ENCODE peak calls at places on chromosomes 13 and 19, in eight cellular contexts. Q, P, W, E, K, M, Z and F are unnamed samples.
A peak's percentile ranks its signal among the peaks of the same experiment; 100 is the strongest.

GRCh38 chr13:24178847-24179845 is 18.6 kb downstream of the SPATA13 start:
- DNase-seq in K (no peak), E (no peak), W (no peak), Z (no peak), Q (no peak), M (no peak), P (no peak), F (no peak)

GRCh38 chr13:97495678-97496077 is 61.7 kb downstream of the RAP2A start:
- DNase-seq in K (no peak), E (no peak), M (no peak), W (no peak), P (no peak), Q (no peak), Z (no peak), F (no peak)

GRCh38 chr19:49151339-49152217 is 3.6 kb downstream of the HRC start:
- DNase-seq in Q (peak; percentile 87), W (peak; percentile 99), P (peak; percentile 79), K (peak; percentile 79), M (peak; percentile 96), E (no peak), Z (peak; percentile 98), F (no peak)

GRCh38 chr19:52007436-52007804 is 591 bp downstream of the ZNF615 start:
- DNase-seq in W (no peak), M (no peak), P (peak; percentile 38), Z (no peak), E (no peak), K (peak; percentile 23), Q (no peak), F (no peak)

GRCh38 chr19:10812902-10813404 is 23.1 kb downstream of the TMED1 start:
- DNase-seq in W (no peak), P (no peak), M (no peak), E (no peak), K (no peak), Q (no peak), Z (no peak), F (no peak)

GRCh38 chr13:35723061-35723461 is 246.6 kb upstream of the MAB21L1 start:
- DNase-seq in Z (no peak), P (no peak), M (no peak), E (peak; percentile 23), K (no peak), W (no peak), Q (no peak), F (no peak)

GRCh38 chr13:41179593-41180250 is 14.6 kb downstream of the KBTBD7 start:
- DNase-seq in K (no peak), W (no peak), E (no peak), M (no peak), Q (no peak), Z (no peak), P (no peak), F (no peak)

GRCh38 chr19:15640294-15640903 is at the start of gene CYP4F3:
- DNase-seq in Z (peak; percentile 79), Q (no peak), P (peak; percentile 24), M (peak; percentile 83), K (no peak), W (peak; percentile 98), E (peak; percentile 62), F (no peak)

GRCh38 chr19:54307389-54307788 is 5.6 kb downstream of the LILRA5 start:
- DNase-seq in Q (no peak), E (no peak), Z (peak; percentile 35), W (no peak), K (no peak), M (no peak), P (no peak), F (no peak)

GRCh38 chr19:28303502-28303901 is 909.4 kb downstream of the UQCRFS1 start:
- DNase-seq in Z (no peak), K (no peak), E (no peak), W (no peak), P (no peak), M (no peak), Q (no peak), F (no peak)

GRCh38 chr19:391199-391557 is 17.8 kb downstream of the C2CD4C start:
- DNase-seq in M (no peak), W (no peak), P (no peak), Z (no peak), E (no peak), Q (no peak), K (no peak), F (no peak)

GRCh38 chr19:35207391-35207871 is 21.1 kb downstream of the FAM187B start:
- DNase-seq in E (no peak), Z (no peak), K (no peak), Q (no peak), P (no peak), M (no peak), W (no peak), F (no peak)

GRCh38 chr19:35049456-35049855 is 7.9 kb downstream of the HPN start:
- DNase-seq in W (no peak), K (no peak), P (no peak), M (no peak), Z (no peak), E (no peak), Q (no peak), F (no peak)

GRCh38 chr19:41646589-41647204 is 19.8 kb upstream of the CEACAM4 start:
- DNase-seq in P (peak; percentile 39), K (no peak), W (no peak), Q (no peak), Z (no peak), M (peak; percentile 76), E (no peak), F (peak; percentile 19)

GRCh38 chr13:66489586-66489985 is 740.5 kb downstream of the PCDH9 start:
- DNase-seq in M (no peak), K (no peak), W (no peak), Q (no peak), Z (no peak), E (no peak), P (no peak), F (no peak)

GRCh38 chr19:12333162-12334159 is at the start of gene ZNF563:
- DNase-seq in Z (peak; percentile 98), W (peak; percentile 99), Q (peak; percentile 98), P (peak; percentile 94), M (peak; percentile 95), E (peak; percentile 98), K (peak; percentile 96), F (peak; percentile 97)

GRCh38 chr19:18419699-18420460 is 682 bp downstream of the SSBP4 start:
- DNase-seq in Z (no peak), K (no peak), P (peak; percentile 79), W (peak; percentile 74), M (peak; percentile 62), E (no peak), Q (peak; percentile 83), F (no peak)

GRCh38 chr19:5621945-5622464 is 571 bp downstream of the SAFB2 start:
- DNase-seq in K (no peak), E (no peak), W (no peak), Z (no peak), P (peak; percentile 29), Q (no peak), M (no peak), F (peak; percentile 18)

GRCh38 chr19:46404884-46405658 is 8.3 kb downstream of the CCDC8 start:
- DNase-seq in Z (no peak), K (peak; percentile 61), W (no peak), Q (peak; percentile 76), E (no peak), M (peak; percentile 71), P (no peak), F (no peak)
- H3K27me3 ChIP-seq in Z (peaks cover 4% of the 10 kb centered on the region), K (no peaks in the 10 kb centered on the region), W (no peaks in the 10 kb centered on the region), Q (no peaks in the 10 kb centered on the region), E (no peaks in the 10 kb centered on the region), M (no peaks in the 10 kb centered on the region), P (no peaks in the 10 kb centered on the region), F (peaks cover 15% of the 10 kb centered on the region)

GRCh38 chr19:13766095-13766481 is 1.8 kb downstream of the MRI1 start:
- DNase-seq in M (no peak), E (no peak), Z (no peak), Q (no peak), P (no peak), K (no peak), W (no peak), F (no peak)
- H3K27ac ChIP-seq in M (no peak overlapping the region), E (no peak overlapping the region), Z (peak overlapping the region; percentile 80), Q (no peak overlapping the region), P (no peak overlapping the region), K (no peak overlapping the region), W (no peak overlapping the region), F (no peak overlapping the region)

GRCh38 chr13:20938302-20938701 is 35.8 kb upstream of the XPO4 start:
- DNase-seq in E (no peak), K (no peak), Q (no peak), W (no peak), Z (no peak), M (no peak), P (no peak), F (no peak)
- H3K4me3 ChIP-seq in E (no peak overlapping the region), K (no peak overlapping the region), Q (no peak overlapping the region), W (no peak overlapping the region), Z (no peak overlapping the region), M (no peak overlapping the region), P (no peak overlapping the region), F (no peak overlapping the region)

GRCh38 chr13:49219647-49220034 is 497 bp upstream of the MLNR start:
- DNase-seq in K (no peak), W (no peak), Q (no peak), E (no peak), Z (no peak), M (no peak), P (no peak), F (no peak)

GRCh38 chr13:49220035-49220855 is at the start of gene MLNR:
- DNase-seq in M (peak; percentile 69), Z (no peak), P (peak; percentile 86), K (peak; percentile 48), W (peak; percentile 62), E (no peak), Q (peak; percentile 79), F (peak; percentile 37)

GRCh38 chr13:49217962-49218492 is 2.1 kb upstream of the MLNR start:
- DNase-seq in W (no peak), P (no peak), M (no peak), K (no peak), Z (no peak), E (no peak), Q (no peak), F (no peak)

GRCh38 chr13:49218493-49219051 is 1.6 kb upstream of the MLNR start:
- DNase-seq in Z (no peak), K (peak; percentile 18), P (no peak), W (no peak), Q (no peak), E (no peak), M (no peak), F (no peak)

GRCh38 chr13:49220856-49221614 is 897 bp downstream of the MLNR start:
- DNase-seq in M (no peak), P (peak; percentile 69), W (no peak), Z (no peak), Q (no peak), K (no peak), E (no peak), F (no peak)
- H3K27me3 ChIP-seq in M (no peaks in the 10 kb centered on the region), P (peaks cover 49% of the 10 kb centered on the region), W (no peaks in the 10 kb centered on the region), Z (peaks cover 47% of the 10 kb centered on the region), Q (no peaks in the 10 kb centered on the region), K (peaks cover 100% of the 10 kb centered on the region), E (no peaks in the 10 kb centered on the region), F (peaks cover 3% of the 10 kb centered on the region)

GRCh38 chr13:31069808-31070544 is 91.7 kb downstream of the HSPH1 start:
- DNase-seq in P (no peak), M (no peak), Q (no peak), K (no peak), W (no peak), Z (no peak), E (no peak), F (no peak)

GRCh38 chr13:31072041-31072440 is 89.7 kb downstream of the HSPH1 start:
- DNase-seq in K (no peak), E (no peak), Z (no peak), P (no peak), Q (no peak), M (no peak), W (no peak), F (no peak)

GRCh38 chr13:31073859-31074718 is 87.6 kb downstream of the HSPH1 start:
- DNase-seq in E (no peak), P (no peak), W (no peak), M (no peak), Q (no peak), K (no peak), Z (no peak), F (no peak)

GRCh38 chr13:31074750-31075149 is 87.0 kb downstream of the HSPH1 start:
- DNase-seq in Q (no peak), P (no peak), K (no peak), E (no peak), Z (no peak), M (no peak), W (no peak), F (no peak)
- H3K27ac ChIP-seq in Q (no peak overlapping the region), P (peak overlapping the region; percentile 47), K (no peak overlapping the region), E (no peak overlapping the region), Z (peak overlapping the region; percentile 9), M (no peak overlapping the region), W (no peak overlapping the region), F (no peak overlapping the region)